ENCODE peak calls at places on chromosomes 12 and 14, in four cellular contexts. One of them, this sample, is unnamed.

GRCh38 chr12:68854554-68854953 is 46.6 kb downstream of the MDM2 start:
- DNase-seq in hepatocyte: no peak
- DNase-seq in heart right ventricle: no peak
- DNase-seq in breast epithelium: no peak
- DNase-seq in this sample: no peak

GRCh38 chr12:116336542-116337065 is 59.1 kb upstream of the MED13L start:
- DNase-seq in heart right ventricle: no peak
- DNase-seq in breast epithelium: no peak
- DNase-seq in hepatocyte: no peak
- DNase-seq in this sample: no peak

GRCh38 chr14:22002860-22003284 is 329.3 kb upstream of the OR4E1 start:
- DNase-seq in heart right ventricle: no peak
- DNase-seq in breast epithelium: no peak
- DNase-seq in hepatocyte: peak
- DNase-seq in this sample: no peak

GRCh38 chr14:44897844-44898151 is 63.9 kb downstream of the KLHL28 start:
- DNase-seq in breast epithelium: no peak
- DNase-seq in heart right ventricle: no peak
- DNase-seq in hepatocyte: no peak
- DNase-seq in this sample: no peak

GRCh38 chr12:63521706-63522105 is 146.6 kb downstream of the DPY19L2 start:
- DNase-seq in breast epithelium: no peak
- DNase-seq in hepatocyte: no peak
- DNase-seq in heart right ventricle: no peak
- DNase-seq in this sample: no peak

GRCh38 chr12:40681148-40681547 is 11.1 kb upstream of the CNTN1 start:
- DNase-seq in breast epithelium: no peak
- DNase-seq in hepatocyte: no peak
- DNase-seq in heart right ventricle: no peak
- DNase-seq in this sample: no peak

GRCh38 chr12:3704512-3705348 is 48.2 kb downstream of the CRACR2A start:
- DNase-seq in hepatocyte: no peak
- DNase-seq in heart right ventricle: no peak
- DNase-seq in breast epithelium: no peak
- DNase-seq in this sample: no peak

GRCh38 chr12:62813031-62813829 is 121.7 kb downstream of the PPM1H start:
- DNase-seq in breast epithelium: no peak
- DNase-seq in heart right ventricle: peak
- DNase-seq in hepatocyte: peak
- DNase-seq in this sample: peak

GRCh38 chr14:71487941-71488340 is 444.3 kb upstream of the RGS6 start:
- DNase-seq in heart right ventricle: no peak
- DNase-seq in breast epithelium: no peak
- DNase-seq in hepatocyte: no peak
- DNase-seq in this sample: no peak

GRCh38 chr14:68630611-68631013 is 162.3 kb downstream of the ZFP36L1 start:
- DNase-seq in hepatocyte: no peak
- DNase-seq in breast epithelium: no peak
- DNase-seq in heart right ventricle: no peak
- DNase-seq in this sample: no peak

GRCh38 chr12:116790066-116790465 is 52.0 kb downstream of the RNFT2 start:
- DNase-seq in heart right ventricle: no peak
- DNase-seq in hepatocyte: no peak
- DNase-seq in breast epithelium: no peak
- DNase-seq in this sample: no peak

GRCh38 chr12:41174602-41175001 is 13.5 kb upstream of the PDZRN4 start:
- DNase-seq in hepatocyte: no peak
- DNase-seq in breast epithelium: no peak
- DNase-seq in heart right ventricle: no peak
- DNase-seq in this sample: no peak

GRCh38 chr12:6443361-6443983 is 1.3 kb upstream of the CD27 start:
- DNase-seq in heart right ventricle: no peak
- DNase-seq in breast epithelium: no peak
- DNase-seq in hepatocyte: no peak
- DNase-seq in this sample: no peak

GRCh38 chr12:116319851-116320621 is 42.5 kb upstream of the MED13L start:
- DNase-seq in heart right ventricle: peak
- DNase-seq in hepatocyte: peak
- DNase-seq in breast epithelium: no peak
- DNase-seq in this sample: peak

GRCh38 chr12:126667340-126667739 is 1599.6 kb upstream of the TMEM132C start:
- DNase-seq in hepatocyte: no peak
- DNase-seq in heart right ventricle: no peak
- DNase-seq in breast epithelium: no peak
- DNase-seq in this sample: no peak

GRCh38 chr12:105107176-105107496 is 395 bp upstream of the WASHC4 start:
- DNase-seq in heart right ventricle: no peak
- DNase-seq in breast epithelium: no peak
- DNase-seq in hepatocyte: no peak
- DNase-seq in this sample: no peak
- H3K27ac ChIP-seq in heart right ventricle: peak
- H3K27ac ChIP-seq in breast epithelium: peak
- H3K27ac ChIP-seq in hepatocyte: peak
- H3K27ac ChIP-seq in this sample: peak

GRCh38 chr12:120861074-120861795 is 42.9 kb downstream of the SPPL3 start:
- DNase-seq in breast epithelium: no peak
- DNase-seq in heart right ventricle: no peak
- DNase-seq in hepatocyte: no peak
- DNase-seq in this sample: no peak
- H3K27ac ChIP-seq in breast epithelium: no peak
- H3K27ac ChIP-seq in heart right ventricle: no peak
- H3K27ac ChIP-seq in hepatocyte: no peak
- H3K27ac ChIP-seq in this sample: no peak

GRCh38 chr12:121522962-121523361 is 57.9 kb downstream of the KDM2B start:
- DNase-seq in hepatocyte: no peak
- DNase-seq in heart right ventricle: peak
- DNase-seq in breast epithelium: no peak
- DNase-seq in this sample: no peak
- H3K27ac ChIP-seq in hepatocyte: no peak
- H3K27ac ChIP-seq in heart right ventricle: no peak
- H3K27ac ChIP-seq in breast epithelium: no peak
- H3K27ac ChIP-seq in this sample: no peak

GRCh38 chr14:99036594-99037293 is 235.3 kb downstream of the BCL11B start:
- DNase-seq in breast epithelium: no peak
- DNase-seq in heart right ventricle: no peak
- DNase-seq in hepatocyte: no peak
- DNase-seq in this sample: no peak
- H3K27ac ChIP-seq in breast epithelium: peak
- H3K27ac ChIP-seq in heart right ventricle: no peak
- H3K27ac ChIP-seq in hepatocyte: peak
- H3K27ac ChIP-seq in this sample: peak

DNA sequence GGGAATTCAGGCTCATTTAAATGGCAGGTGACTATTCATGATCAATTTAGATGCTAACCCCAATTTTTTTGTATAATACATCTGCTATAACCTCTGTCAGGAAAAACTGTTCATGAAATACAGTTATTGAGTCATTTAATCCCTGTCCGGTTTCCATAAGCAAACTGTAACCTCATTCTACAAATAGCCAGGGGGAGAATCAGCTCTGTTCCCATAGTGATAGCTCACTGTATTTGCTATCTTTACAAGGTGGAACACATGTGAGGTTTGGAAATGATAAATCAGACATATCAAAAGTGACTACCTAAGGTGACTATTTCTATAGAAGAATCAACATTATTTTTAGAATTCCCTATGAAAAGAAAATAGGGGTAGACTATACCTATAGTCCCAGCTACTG is 38.6 kb upstream of the VPS33A start:
- DNase-seq in breast epithelium: no peak
- DNase-seq in hepatocyte: no peak
- DNase-seq in heart right ventricle: no peak
- DNase-seq in this sample: no peak
- H3K27ac ChIP-seq in breast epithelium: no peak
- H3K27ac ChIP-seq in hepatocyte: no peak
- H3K27ac ChIP-seq in heart right ventricle: no peak
- H3K27ac ChIP-seq in this sample: no peak

DNA sequence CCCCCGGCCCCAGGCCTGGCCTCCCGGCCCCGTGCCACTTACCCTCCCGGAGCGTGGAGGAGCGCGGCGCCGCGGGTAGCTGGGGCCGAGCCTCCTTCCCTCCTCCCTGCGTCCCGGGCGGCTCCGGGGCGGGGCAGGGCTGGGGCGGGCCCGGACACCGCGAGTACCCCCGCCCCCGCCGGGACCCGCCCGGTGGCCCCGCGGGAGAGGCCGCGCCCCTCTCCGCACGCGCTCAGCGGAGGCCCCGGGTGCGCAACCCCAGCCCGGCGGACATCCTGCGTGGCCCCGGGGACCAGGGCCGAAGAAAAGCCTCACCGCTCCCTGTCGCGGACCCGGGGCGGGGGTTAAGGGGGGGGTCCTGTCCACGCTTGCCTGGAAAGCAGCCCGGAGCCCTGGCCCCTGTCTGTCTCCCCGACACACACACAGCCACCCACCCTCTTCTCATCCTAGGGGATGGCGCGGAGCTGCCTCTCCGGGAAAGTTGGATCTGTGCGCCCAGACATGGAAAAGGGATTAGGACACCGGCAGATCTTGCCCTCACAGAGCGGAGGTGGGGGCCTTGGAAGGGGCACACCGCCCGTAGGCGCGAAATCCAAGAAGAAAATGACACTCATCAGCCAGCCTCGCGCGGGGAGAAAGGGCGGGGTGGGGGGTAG is at the start of gene SYNE3:
- DNase-seq in hepatocyte: peak
- DNase-seq in heart right ventricle: peak
- DNase-seq in breast epithelium: no peak
- DNase-seq in this sample: no peak
- H3K27ac ChIP-seq in hepatocyte: peak
- H3K27ac ChIP-seq in heart right ventricle: peak
- H3K27ac ChIP-seq in breast epithelium: peak
- H3K27ac ChIP-seq in this sample: peak

GRCh38 chr14:104677506-104678332 is 11.7 kb upstream of the INF2 start:
- DNase-seq in heart right ventricle: peak
- DNase-seq in breast epithelium: peak
- DNase-seq in hepatocyte: peak
- DNase-seq in this sample: no peak

GRCh38 chr14:104678901-104679705 is 10.3 kb upstream of the INF2 start:
- DNase-seq in breast epithelium: no peak
- DNase-seq in hepatocyte: no peak
- DNase-seq in heart right ventricle: no peak
- DNase-seq in this sample: no peak

GRCh38 chr14:104676694-104677505 is 12.5 kb upstream of the INF2 start:
- DNase-seq in heart right ventricle: no peak
- DNase-seq in breast epithelium: peak
- DNase-seq in hepatocyte: peak
- DNase-seq in this sample: no peak

GRCh38 chr14:104680056-104680805 is 9.2 kb upstream of the INF2 start:
- DNase-seq in heart right ventricle: no peak
- DNase-seq in breast epithelium: no peak
- DNase-seq in hepatocyte: peak
- DNase-seq in this sample: no peak

GRCh38 chr14:104678346-104678745 is 11.1 kb upstream of the INF2 start:
- DNase-seq in heart right ventricle: peak
- DNase-seq in breast epithelium: no peak
- DNase-seq in hepatocyte: peak
- DNase-seq in this sample: no peak
- H3K27ac ChIP-seq in heart right ventricle: peak
- H3K27ac ChIP-seq in breast epithelium: peak
- H3K27ac ChIP-seq in hepatocyte: peak
- H3K27ac ChIP-seq in this sample: peak

GRCh38 chr12:129440278-129440677 is 463.5 kb downstream of the TMEM132D start:
- DNase-seq in heart right ventricle: no peak
- DNase-seq in breast epithelium: no peak
- DNase-seq in hepatocyte: no peak
- DNase-seq in this sample: no peak
- H3K27ac ChIP-seq in heart right ventricle: no peak
- H3K27ac ChIP-seq in breast epithelium: no peak
- H3K27ac ChIP-seq in hepatocyte: no peak
- H3K27ac ChIP-seq in this sample: no peak

GRCh38 chr14:72893636-72894322 is at the start of gene DPF3:
- DNase-seq in heart right ventricle: peak
- DNase-seq in hepatocyte: peak
- DNase-seq in breast epithelium: peak
- DNase-seq in this sample: peak
- H3K27ac ChIP-seq in heart right ventricle: peak
- H3K27ac ChIP-seq in hepatocyte: no peak
- H3K27ac ChIP-seq in breast epithelium: no peak
- H3K27ac ChIP-seq in this sample: no peak

GRCh38 chr12:55659486-55660385 is 23.0 kb downstream of the OR10P1 start:
- DNase-seq in breast epithelium: no peak
- DNase-seq in heart right ventricle: peak
- DNase-seq in hepatocyte: no peak
- DNase-seq in this sample: no peak
- H3K27ac ChIP-seq in breast epithelium: no peak
- H3K27ac ChIP-seq in heart right ventricle: peak
- H3K27ac ChIP-seq in hepatocyte: peak
- H3K27ac ChIP-seq in this sample: no peak

This sample was measured in thoracic aorta.